ENCODE peak calls at places on chromosome 9, in four cellular contexts. W is naive thymus-derived CD8-positive, alpha-beta T cell; S is stimulated activated CD8-positive, alpha-beta memory T cell treated with anti-CD3 and anti-CD28 coated beads, Interleukin-4, amount 100 ng/mL, for 1 hour; T is MCF 10A. I is an unnamed sample.

GRCh38 chr9:133449760-133450159 is 10.0 kb upstream of the CACFD1 start:
- DNase-seq in W (no peak), S (no peak), T (peak), I (peak)

GRCh38 chr9:110214090-110214489 is 6.1 kb upstream of the C9orf152 start:
- DNase-seq in W (no peak), S (no peak), T (peak), I (peak)

GRCh38 chr9:120734607-120735006 is 20.3 kb upstream of the MEGF9 start:
- DNase-seq in T (no peak), S (no peak), W (no peak), I (no peak)

GRCh38 chr9:12604154-12604825 is 88.9 kb upstream of the TYRP1 start:
- DNase-seq in T (peak), S (no peak), W (no peak), I (peak)

GRCh38 chr9:38389313-38389712 is 3.2 kb upstream of the ALDH1B1 start:
- DNase-seq in W (no peak), T (no peak), S (no peak), I (no peak)

GRCh38 chr9:122058707-122059106 is 34.4 kb downstream of the TTLL11 start:
- DNase-seq in T (no peak), S (no peak), W (no peak), I (no peak)

GRCh38 chr9:121278535-121279169 is 10.7 kb downstream of the GSN start:
- DNase-seq in W (peak), S (no peak), T (peak), I (peak)

GRCh38 chr9:119071636-119072035 is 297.6 kb downstream of the BRINP1 start:
- DNase-seq in S (no peak), T (no peak), W (no peak), I (no peak)

GRCh38 chr9:89243296-89244061 is 64.9 kb upstream of the SHC3 start:
- DNase-seq in W (no peak), T (no peak), S (no peak), I (no peak)

GRCh38 chr9:117334101-117334500 is 80.8 kb downstream of the ASTN2 start:
- DNase-seq in T (peak), S (no peak), W (no peak), I (no peak)

GRCh38 chr9:120875643-120875953 is 1.4 kb downstream of the PHF19 start:
- DNase-seq in W (no peak), S (no peak), T (no peak), I (no peak)

GRCh38 chr9:119164716-119165115 is 204.5 kb downstream of the BRINP1 start:
- DNase-seq in T (peak), W (no peak), S (no peak), I (no peak)

GRCh38 chr9:132571806-132572600 is 10.4 kb upstream of the BARHL1 start:
- DNase-seq in T (no peak), S (no peak), W (no peak), I (no peak)

GRCh38 chr9:83584995-83585394 is 37.9 kb upstream of the IDNK start:
- DNase-seq in T (no peak), S (no peak), W (no peak), I (no peak)

GRCh38 chr9:101455656-101456235 is 20.2 kb upstream of the ALDOB start:
- DNase-seq in T (no peak), W (no peak), S (no peak), I (no peak)

GRCh38 chr9:129138476-129139232 is 27.4 kb downstream of the PTPA start:
- DNase-seq in W (no peak), S (no peak), T (no peak), I (no peak)

GRCh38 chr9:137023583-137023991 is 4.5 kb downstream of the ABCA2 start:
- DNase-seq in S (no peak), T (no peak), W (no peak), I (no peak)

GRCh38 chr9:137305060-137305787 is 3.2 kb upstream of the NRARP start:
- DNase-seq in T (no peak), S (no peak), W (peak), I (peak)

GRCh38 chr9:130488621-130489330 is 44.0 kb downstream of the ASS1 start:
- DNase-seq in W (no peak), T (no peak), S (no peak), I (no peak)

GRCh38 chr9:34430843-34431437 is 27.4 kb downstream of the FAM219A start:
- DNase-seq in T (peak), W (no peak), S (no peak), I (peak)

GRCh38 chr9:3936520-3937235 is 363.2 kb downstream of the GLIS3 start:
- DNase-seq in S (no peak), W (no peak), T (no peak), I (no peak)

GRCh38 chr9:34628656-34629491 is at the start of gene ARID3C:
- DNase-seq in S (no peak), W (peak), T (no peak), I (peak)

GRCh38 chr9:123551636-123552203 is 195.7 kb downstream of the CRB2 start:
- DNase-seq in S (no peak), T (no peak), W (no peak), I (no peak)

GRCh38 chr9:98991981-98992884 is 48.5 kb downstream of the COL15A1 start:
- DNase-seq in W (no peak), T (no peak), S (no peak), I (no peak)

GRCh38 chr9:18668944-18669343 is 195.0 kb downstream of the ADAMTSL1 start:
- DNase-seq in S (no peak), W (no peak), T (peak), I (peak)

GRCh38 chr9:37030591-37030939 is 3.5 kb downstream of the PAX5 start:
- DNase-seq in W (no peak), S (no peak), T (no peak), I (no peak)

GRCh38 chr9:136743639-136744211 is 985 bp upstream of the LCN10 start:
- DNase-seq in T (no peak), W (no peak), S (no peak), I (no peak)

GRCh38 chr9:117205806-117206205 is 209.1 kb downstream of the ASTN2 start:
- DNase-seq in T (no peak), S (no peak), W (no peak), I (no peak)

GRCh38 chr9:134925011-134925511 is 7.3 kb upstream of the FCN1 start:
- DNase-seq in T (no peak), W (no peak), S (no peak), I (no peak)

GRCh38 chr9:122325124-122325523 is 45.7 kb upstream of the PTGS1 start:
- DNase-seq in S (no peak), T (no peak), W (no peak), I (no peak)

GRCh38 chr9:38771593-38771992 is 51.7 kb upstream of the FAM240B start:
- DNase-seq in S (no peak), T (no peak), W (no peak), I (no peak)

GRCh38 chr9:18614651-18615050 is 140.7 kb downstream of the ADAMTSL1 start:
- DNase-seq in W (no peak), S (no peak), T (no peak), I (no peak)

GRCh38 chr9:70195456-70195855 is 63.3 kb upstream of the SMC5 start:
- DNase-seq in S (no peak), T (no peak), W (no peak), I (peak)

GRCh38 chr9:120904061-120904998 is 22.3 kb downstream of the TRAF1 start:
- DNase-seq in W (peak), T (no peak), S (no peak), I (no peak)

GRCh38 chr9:121876658-121877271 is 216.3 kb downstream of the TTLL11 start:
- DNase-seq in T (peak), W (no peak), S (no peak), I (peak)

GRCh38 chr9:119221281-119221680 is 148.0 kb downstream of the BRINP1 start:
- DNase-seq in W (no peak), S (no peak), T (no peak), I (no peak)

I was measured in epithelial cell of esophagus.